ENCODE peak calls at places on chromosomes 2 and 18, in seven cellular contexts. U, W, S, Z, L, Y and G are unnamed samples.

GRCh38 chr2:128772671-128773070 is 454.0 kb upstream of the HS6ST1 start:
- DNase-seq in W (no peak), Y (no peak), Z (no peak), U (no peak), L (no peak), S (no peak), G (no peak)

GRCh38 chr2:18422416-18423165 is 137.9 kb downstream of the RDH14 start:
- DNase-seq in S (no peak), L (no peak), U (no peak), Z (no peak), Y (no peak), W (no peak), G (no peak)

GRCh38 chr2:149908731-149909690 is 321.4 kb upstream of the MMADHC start:
- DNase-seq in U (no peak), Y (no peak), L (no peak), S (peak), W (no peak), Z (peak), G (peak)

GRCh38 chr18:59268127-59268721 is 5.0 kb downstream of the RAX start:
- DNase-seq in S (no peak), W (no peak), Z (no peak), U (no peak), Y (no peak), L (no peak), G (no peak)

GRCh38 chr2:30026091-30027055 is 105.0 kb upstream of the ALK start:
- DNase-seq in Y (peak), S (peak), Z (peak), L (no peak), U (peak), W (peak), G (peak)

GRCh38 chr18:49094136-49094535 is 143.4 kb upstream of the SMAD7 start:
- DNase-seq in Y (no peak), U (no peak), Z (peak), W (no peak), S (no peak), L (no peak), G (no peak)

GRCh38 chr2:197515798-197516761 is at the start of gene MOB4:
- DNase-seq in L (peak), S (peak), Z (peak), U (peak), Y (peak), W (peak), G (peak)

GRCh38 chr2:134936691-134937090 is 18.1 kb downstream of the CCNT2 start:
- DNase-seq in Y (no peak), S (no peak), U (no peak), W (no peak), L (no peak), Z (no peak), G (no peak)

GRCh38 chr18:9845256-9845655 is 40.5 kb upstream of the TXNDC2 start:
- DNase-seq in Z (no peak), Y (no peak), U (no peak), L (no peak), W (no peak), S (no peak), G (no peak)

GRCh38 chr2:138090330-138090729 is 126.1 kb downstream of the HNMT start:
- DNase-seq in Y (peak), S (peak), L (no peak), Z (peak), W (no peak), U (peak), G (peak)

GRCh38 chr2:43201016-43201415 is 25.4 kb downstream of the ZFP36L2 start:
- DNase-seq in S (no peak), Y (no peak), Z (no peak), L (no peak), U (no peak), W (no peak), G (no peak)